ENCODE peak calls at places on chromosomes 5 and 9, in six cellular contexts. J is K562, F is GM12878, U is WTC11, V is HepG2, M is H1. L is an unnamed sample.

GRCh38 chr5:82319192-82319591 is 41.0 kb upstream of the RPS23 start:
- DNase-seq in M (no peak), F (no peak), J (no peak), V (no peak), U (no peak), L (no peak)

GRCh38 chr5:115377468-115378217 is 81.2 kb upstream of the CCDC112 start:
- DNase-seq in J (no peak), F (peak), U (no peak), M (no peak), V (no peak), L (peak)

GRCh38 chr9:82593436-82593835 is 469.5 kb downstream of the RASEF start:
- DNase-seq in V (no peak), U (no peak), M (no peak), F (no peak), J (no peak), L (no peak)

GRCh38 chr9:120974921-120975320 is 48.3 kb upstream of the TRAF1 start:
- DNase-seq in J (no peak), M (no peak), U (no peak), V (no peak), F (no peak), L (no peak)

GRCh38 chr5:160083501-160083900 is 35.7 kb downstream of the PWWP2A start:
- DNase-seq in V (no peak), F (no peak), U (no peak), J (no peak), M (no peak), L (no peak)

GRCh38 chr5:376951-377325 is 55.4 kb downstream of the AHRR start:
- DNase-seq in U (no peak), V (no peak), J (no peak), M (peak), F (no peak), L (no peak)

GRCh38 chr5:76403963-76404693 is 1.0 kb downstream of the IQGAP2 start:
- DNase-seq in U (no peak), F (peak), V (peak), J (peak), M (peak), L (no peak)

GRCh38 chr5:118611332-118611945 is 376.9 kb downstream of the DTWD2 start:
- DNase-seq in V (peak), M (peak), J (peak), U (peak), F (no peak), L (peak)

GRCh38 chr9:105554042-105554441 is 3.9 kb upstream of the FKTN start:
- DNase-seq in V (no peak), F (no peak), U (no peak), M (no peak), J (no peak), L (no peak)

GRCh38 chr9:107624216-107624948 is 134.8 kb upstream of the KLF4 start:
- DNase-seq in J (no peak), F (no peak), V (no peak), U (no peak), M (no peak), L (no peak)

GRCh38 chr9:12204512-12204911 is 488.7 kb upstream of the TYRP1 start:
- DNase-seq in V (no peak), J (no peak), U (no peak), F (no peak), M (no peak), L (no peak)

GRCh38 chr5:66720776-66721175 is 124.6 kb downstream of the MAST4 start:
- DNase-seq in F (no peak), J (no peak), M (no peak), V (no peak), U (no peak), L (no peak)

GRCh38 chr5:66718374-66718977 is 122.3 kb downstream of the MAST4 start:
- DNase-seq in V (no peak), F (no peak), U (no peak), J (no peak), M (no peak), L (no peak)

GRCh38 chr5:66713998-66714397 is 117.8 kb downstream of the MAST4 start:
- DNase-seq in F (no peak), U (no peak), M (no peak), J (no peak), V (no peak), L (peak)

GRCh38 chr5:66722653-66723052 is 126.5 kb downstream of the MAST4 start:
- DNase-seq in F (no peak), M (no peak), J (no peak), U (no peak), V (no peak), L (no peak)

DNA sequence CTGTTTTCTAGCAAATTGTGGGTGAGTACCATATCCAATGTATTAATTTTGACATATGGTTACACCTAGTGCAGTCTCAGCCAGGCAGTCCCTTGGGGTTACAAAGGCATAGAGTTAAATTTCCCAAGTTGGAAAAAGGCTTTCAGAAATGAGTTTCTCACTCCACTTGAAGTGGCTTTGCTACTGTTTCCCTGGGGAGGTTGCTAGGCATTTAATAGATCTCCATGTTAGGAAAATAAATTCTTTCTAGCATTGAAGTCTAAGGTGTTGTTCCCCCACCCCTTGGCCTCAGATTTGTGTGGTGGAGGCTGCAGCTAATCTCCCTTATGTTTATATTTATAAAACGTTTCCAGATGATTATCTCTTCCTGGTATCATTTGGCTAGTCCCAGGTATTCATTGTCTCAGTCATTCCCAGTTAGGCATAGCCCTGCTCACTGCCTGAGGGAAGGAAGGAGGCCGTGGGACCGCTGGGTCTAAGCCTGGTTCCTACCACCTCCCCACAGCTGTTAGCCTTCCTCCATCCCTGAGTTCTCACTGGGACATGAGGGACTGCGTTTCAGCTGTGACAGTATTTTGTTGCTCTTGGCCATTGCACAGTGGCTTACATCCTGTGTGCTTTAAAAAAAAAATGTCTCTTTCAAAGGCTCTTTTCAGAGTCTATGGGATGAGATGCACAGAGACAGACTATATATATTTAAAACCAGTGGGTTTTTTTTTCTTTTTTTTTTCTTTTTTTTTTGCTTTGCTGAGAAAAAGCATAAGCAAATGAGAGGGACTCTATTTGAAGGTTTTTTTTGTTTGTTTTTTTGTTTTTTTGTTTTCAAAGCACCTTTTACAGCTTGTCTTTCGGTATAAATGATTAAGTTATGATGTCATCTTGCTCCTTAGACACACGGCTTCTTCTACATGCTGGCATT is 121.5 kb downstream of the MAST4 start:
- DNase-seq in U (no peak), J (no peak), M (no peak), V (no peak), F (no peak), L (no peak)
- TF ChIP-seq ATF3 in U (no peak), J (no peak), M (no peak), V (no peak), F (no peak), L (no peak)

DNA sequence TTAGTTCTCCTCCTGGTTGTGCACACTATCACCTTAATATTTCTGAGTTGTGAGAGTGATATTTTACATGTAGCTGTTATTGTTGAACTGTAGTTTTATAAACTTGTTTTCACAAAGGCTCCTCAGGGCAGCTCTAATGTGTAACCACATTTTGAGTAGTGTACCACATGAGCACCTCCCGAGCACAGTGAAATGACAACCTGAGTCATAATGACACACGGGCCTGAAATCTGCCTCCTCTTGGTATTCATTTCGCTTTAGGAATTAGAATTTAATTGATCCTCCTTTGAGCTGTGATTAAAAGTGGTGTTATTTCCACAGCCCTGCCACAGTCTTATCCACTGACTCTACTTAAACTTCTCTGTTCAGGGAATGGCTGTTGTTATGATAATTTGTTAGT is 7.9 kb downstream of the MTRR start:
- DNase-seq in J (no peak), M (no peak), V (no peak), F (no peak), U (no peak), L (no peak)
- TF ChIP-seq ATF3 in J (no peak), M (no peak), V (no peak), F (no peak), U (no peak), L (no peak)

DNA sequence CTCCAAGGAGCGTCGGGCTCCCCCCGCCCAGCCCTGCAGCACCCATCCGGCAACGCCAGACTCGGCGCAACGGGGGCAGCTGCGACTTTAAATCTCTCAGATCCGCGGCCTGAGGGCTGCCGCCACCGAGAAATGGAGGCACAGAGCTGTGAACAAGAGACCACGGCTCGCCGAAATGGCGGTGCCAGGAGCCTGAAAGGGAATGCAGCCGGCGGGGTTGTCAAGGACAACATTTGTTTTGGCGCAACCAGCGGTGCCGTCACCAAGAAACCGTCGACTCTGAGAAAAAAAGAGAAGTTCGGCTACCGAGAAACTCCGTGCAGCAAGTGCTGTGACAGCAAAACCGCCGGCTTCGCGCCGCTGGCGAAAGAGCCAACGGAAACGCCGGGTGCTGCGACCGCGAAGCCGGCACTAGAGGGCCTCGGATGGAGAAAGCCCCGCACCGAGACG is 2.1 kb upstream of the ANXA2R start:
- DNase-seq in U (peak), M (peak), J (peak), V (peak), F (no peak), L (peak)
- TF ChIP-seq ATF3 in U (no peak), M (no peak), J (no peak), V (peak), F (no peak), L (no peak)

GRCh38 chr9:36396985-36397384 is 3.1 kb downstream of the RNF38 start:
- DNase-seq in J (no peak), U (no peak), M (no peak), V (no peak), F (no peak), L (no peak)

GRCh38 chr9:36400332-36401178 is 486 bp upstream of the RNF38 start:
- DNase-seq in F (peak), M (peak), J (peak), U (peak), V (peak), L (peak)

GRCh38 chr9:36399980-36400331 is at the start of gene RNF38:
- DNase-seq in J (no peak), U (no peak), F (peak), V (no peak), M (no peak), L (no peak)

GRCh38 chr9:36401179-36401740 is 1.2 kb upstream of the RNF38 start:
- DNase-seq in J (peak), V (peak), U (no peak), F (peak), M (no peak), L (peak)

DNA sequence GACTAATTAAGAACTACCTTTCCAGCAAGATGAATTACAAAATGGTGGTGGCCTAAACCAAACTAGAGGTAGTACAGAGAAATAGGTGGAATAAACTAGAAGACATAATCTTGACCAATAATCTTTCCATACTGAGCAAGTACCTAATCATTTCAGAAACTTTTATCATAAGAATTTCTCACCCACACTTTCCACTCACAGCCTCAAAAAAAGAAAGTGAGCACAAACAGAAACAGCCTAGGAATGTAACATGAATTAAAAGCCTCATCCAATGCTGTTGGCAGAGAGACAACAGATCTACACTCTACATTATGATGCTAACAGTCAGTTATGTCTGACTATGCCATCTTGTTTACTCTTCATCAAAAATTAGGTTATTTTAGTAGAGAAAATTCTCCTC is 1.3 kb downstream of the RNF38 start:
- DNase-seq in V (no peak), M (no peak), F (no peak), U (no peak), J (no peak), L (no peak)
- TF ChIP-seq ATF3 in V (no peak), M (no peak), F (no peak), U (no peak), J (no peak), L (no peak)

DNA sequence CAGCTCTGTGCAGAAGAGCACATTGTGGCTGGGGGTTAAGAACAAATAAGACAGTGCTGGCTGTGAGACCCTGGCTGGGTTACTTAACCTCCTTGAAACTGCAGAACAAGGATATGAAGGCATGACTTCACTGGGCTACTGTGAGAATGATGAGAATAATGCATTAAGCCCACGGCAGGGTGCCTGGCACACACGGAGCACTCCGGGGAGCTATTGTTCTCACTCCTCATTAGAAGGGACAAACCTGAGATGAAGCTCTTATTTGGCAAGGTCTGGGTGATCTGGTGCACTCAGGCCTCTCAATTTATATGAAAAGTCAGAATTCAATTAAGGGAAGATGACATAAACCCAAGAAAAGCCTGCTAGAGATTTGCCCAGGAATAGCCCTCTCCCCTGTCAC is 102.3 kb downstream of the COL23A1 start:
- DNase-seq in J (no peak), F (no peak), V (no peak), M (no peak), U (no peak), L (no peak)
- TF ChIP-seq ATF3 in J (no peak), F (no peak), V (no peak), M (no peak), U (no peak), L (no peak)